ENCODE peak calls at places on chromosomes 6 and 20, in four cellular contexts. Z is HepG2, A is GM12878, N is K562. X is an unnamed sample.
A peak's percentile ranks its signal among the peaks of the same experiment; 100 is the strongest.

GRCh38 chr6:122124908-122125307 is 274.5 kb upstream of the HSF2 start:
- DNase-seq in Z (no peak), A (no peak), N (no peak), X (no peak)

GRCh38 chr6:158560787-158561246 is 926 bp downstream of the TMEM181 start:
- DNase-seq in Z (no peak), N (peak; percentile 66), A (no peak), X (no peak)

GRCh38 chr6:23532227-23532626 is 593.8 kb upstream of the NRSN1 start:
- DNase-seq in N (no peak), A (no peak), Z (no peak), X (no peak)

GRCh38 chr20:64185276-64185900 is 21.1 kb downstream of the MYT1 start:
- DNase-seq in Z (no peak), N (no peak), A (no peak), X (no peak)

GRCh38 chr6:156890627-156891300 is 113.6 kb downstream of the ARID1B start:
- DNase-seq in Z (no peak), A (no peak), N (no peak), X (no peak)

GRCh38 chr6:20960067-20960466 is 425.8 kb downstream of the CDKAL1 start:
- DNase-seq in A (no peak), Z (no peak), N (no peak), X (no peak)

GRCh38 chr6:16769986-16770376 is 8.7 kb upstream of the ATXN1 start:
- DNase-seq in A (no peak), Z (no peak), N (no peak), X (no peak)

GRCh38 chr6:120759570-120759969 is 574.7 kb downstream of the TBC1D32 start:
- DNase-seq in Z (no peak), N (no peak), A (no peak), X (no peak)

GRCh38 chr20:507006-507758 is 36.4 kb downstream of the CSNK2A1 start:
- DNase-seq in Z (no peak), A (no peak), N (no peak), X (no peak)

GRCh38 chr20:56537997-56538396 is 5.0 kb downstream of the FAM209B start:
- DNase-seq in Z (no peak), A (no peak), N (no peak), X (no peak)

GRCh38 chr6:143549630-143550268 is 38.2 kb upstream of the FUCA2 start:
- DNase-seq in N (no peak), A (peak; percentile 31), Z (no peak), X (no peak)

GRCh38 chr6:10465633-10466499 is 51.0 kb upstream of the TFAP2A start:
- DNase-seq in N (peak; percentile 83), Z (peak; percentile 44), A (no peak), X (peak; percentile 65)

GRCh38 chr20:50758992-50759391 is 27.6 kb downstream of the PARD6B start:
- DNase-seq in Z (no peak), N (no peak), A (no peak), X (no peak)

GRCh38 chr6:114121913-114122662 is 151.1 kb upstream of the HDAC2 start:
- DNase-seq in A (no peak), Z (no peak), N (no peak), X (no peak)

GRCh38 chr20:48373555-48373934 is 454.3 kb downstream of the PREX1 start:
- DNase-seq in A (no peak), Z (no peak), N (no peak), X (no peak)

GRCh38 chr6:67952948-67953347 is 682.1 kb upstream of the ADGRB3 start:
- DNase-seq in A (no peak), N (no peak), Z (no peak), X (no peak)

GRCh38 chr6:85390105-85390728 is 59.7 kb upstream of the NT5E start:
- DNase-seq in N (no peak), A (no peak), Z (peak; percentile 87), X (no peak)

GRCh38 chr6:45988635-45989034 is 27.0 kb downstream of the CLIC5 start:
- DNase-seq in A (no peak), N (no peak), Z (no peak), X (no peak)

GRCh38 chr6:75414445-75415021 is 79.1 kb downstream of the FILIP1 start:
- DNase-seq in N (no peak), A (no peak), Z (no peak), X (no peak)

GRCh38 chr6:46291880-46292279 is 121.1 kb upstream of the ENPP5 start:
- DNase-seq in N (no peak), Z (no peak), A (no peak), X (no peak)

GRCh38 chr20:49989234-49990065 is 6.7 kb downstream of the SNAI1 start:
- DNase-seq in N (peak; percentile 73), A (no peak), Z (no peak), X (no peak)

GRCh38 chr6:169592558-169592957 is 109.3 kb downstream of the WDR27 start:
- DNase-seq in A (no peak), Z (no peak), N (peak; percentile 30), X (no peak)

GRCh38 chr6:79671605-79672266 is 40.6 kb downstream of the SH3BGRL2 start:
- DNase-seq in A (no peak), Z (peak; percentile 35), N (peak; percentile 77), X (peak; percentile 59)

GRCh38 chr20:36519012-36519719 is 22.2 kb upstream of the MYL9 start:
- DNase-seq in Z (no peak), A (no peak), N (no peak), X (no peak)

GRCh38 chr6:34181903-34182302 is 36.0 kb upstream of the GRM4 start:
- DNase-seq in A (no peak), Z (no peak), N (no peak), X (no peak)

GRCh38 chr20:50848341-50848808 is 53.5 kb downstream of the BCAS4 start:
- DNase-seq in N (no peak), A (no peak), Z (no peak), X (no peak)

GRCh38 chr6:75108333-75108974 is 97.4 kb downstream of the COL12A1 start:
- DNase-seq in Z (no peak), N (no peak), A (no peak), X (no peak)

GRCh38 chr6:97322226-97322625 is 39.2 kb upstream of the MMS22L start:
- DNase-seq in A (no peak), N (no peak), Z (no peak), X (no peak)

GRCh38 chr6:10258341-10258740 is 156.5 kb downstream of the TFAP2A start:
- DNase-seq in N (no peak), Z (no peak), A (no peak), X (no peak)

GRCh38 chr20:7180261-7181045 is 413.0 kb downstream of the BMP2 start:
- DNase-seq in Z (no peak), N (no peak), A (no peak), X (no peak)

GRCh38 chr20:45774933-45775332 is 16.8 kb downstream of the WFDC3 start:
- DNase-seq in N (no peak), A (no peak), Z (no peak), X (no peak)

GRCh38 chr6:8904754-8905153 is 469.4 kb upstream of the SLC35B3 start:
- DNase-seq in N (peak; percentile 3), Z (peak; percentile 10), A (no peak), X (no peak)

GRCh38 chr20:25394996-25395395 is 4.4 kb upstream of the ABHD12 start:
- DNase-seq in A (no peak), Z (no peak), N (no peak), X (no peak)

GRCh38 chr20:25397081-25397480 is 6.4 kb upstream of the ABHD12 start:
- DNase-seq in A (no peak), N (no peak), Z (no peak), X (no peak)

GRCh38 chr20:25398363-25399037 is 7.9 kb upstream of the ABHD12 start:
- DNase-seq in A (no peak), Z (peak; percentile 34), N (no peak), X (no peak)

GRCh38 chr20:25399038-25399430 is 8.4 kb upstream of the ABHD12 start:
- DNase-seq in Z (peak; percentile 91), N (peak; percentile 60), A (no peak), X (peak; percentile 68)

GRCh38 chr20:25397827-25398226 is 7.2 kb upstream of the ABHD12 start:
- DNase-seq in Z (no peak), A (no peak), N (no peak), X (no peak)
- TF ChIP-seq SRF in Z (no peak), A (no peak), N (no peak), X (no peak)

GRCh38 chr20:63095718-63096654 is 89.2 kb upstream of the BHLHE23 start:
- DNase-seq in Z (no peak), A (no peak), N (no peak), X (no peak)

GRCh38 chr20:63093966-63094766 is 87.4 kb upstream of the BHLHE23 start:
- DNase-seq in A (no peak), N (no peak), Z (no peak), X (no peak)

GRCh38 chr20:63092660-63093215 is 86.0 kb upstream of the BHLHE23 start:
- DNase-seq in A (no peak), Z (no peak), N (no peak), X (no peak)

GRCh38 chr20:63096681-63097335 is 90.0 kb upstream of the BHLHE23 start:
- DNase-seq in A (no peak), N (no peak), Z (no peak), X (no peak)

GRCh38 chr20:63094767-63095499 is 88.2 kb upstream of the BHLHE23 start:
- DNase-seq in A (no peak), Z (no peak), N (no peak), X (no peak)
- TF ChIP-seq ZBTB33 in A (no peak), Z (no peak), N (no peak), X (no peak)

GRCh38 chr20:59322813-59323469 is 22.5 kb downstream of the EDN3 start:
- DNase-seq in N (no peak), A (no peak), Z (no peak), X (no peak)
- H3K9ac ChIP-seq in N (no peak overlapping the region), A (no peak overlapping the region), Z (no peak overlapping the region), X (no peak overlapping the region)

GRCh38 chr6:19024737-19025136 is 637.6 kb downstream of the RNF144B start:
- DNase-seq in Z (peak; percentile 30), A (no peak), N (peak; percentile 3), X (peak; percentile 54)
- TF ChIP-seq SRF in Z (no peak), A (no peak), N (no peak), X (no peak)

GRCh38 chr6:5753187-5753586 is 253.5 kb downstream of the NRN1 start:
- DNase-seq in N (no peak), A (no peak), Z (no peak), X (no peak)

GRCh38 chr6:5749016-5749665 is 257.6 kb downstream of the NRN1 start:
- DNase-seq in N (no peak), A (no peak), Z (no peak), X (no peak)

GRCh38 chr6:5752282-5752681 is 254.4 kb downstream of the NRN1 start:
- DNase-seq in N (peak; percentile 50), Z (no peak), A (no peak), X (no peak)

GRCh38 chr6:5749666-5750215 is 257.0 kb downstream of the NRN1 start:
- DNase-seq in A (no peak), N (no peak), Z (no peak), X (no peak)

DNA sequence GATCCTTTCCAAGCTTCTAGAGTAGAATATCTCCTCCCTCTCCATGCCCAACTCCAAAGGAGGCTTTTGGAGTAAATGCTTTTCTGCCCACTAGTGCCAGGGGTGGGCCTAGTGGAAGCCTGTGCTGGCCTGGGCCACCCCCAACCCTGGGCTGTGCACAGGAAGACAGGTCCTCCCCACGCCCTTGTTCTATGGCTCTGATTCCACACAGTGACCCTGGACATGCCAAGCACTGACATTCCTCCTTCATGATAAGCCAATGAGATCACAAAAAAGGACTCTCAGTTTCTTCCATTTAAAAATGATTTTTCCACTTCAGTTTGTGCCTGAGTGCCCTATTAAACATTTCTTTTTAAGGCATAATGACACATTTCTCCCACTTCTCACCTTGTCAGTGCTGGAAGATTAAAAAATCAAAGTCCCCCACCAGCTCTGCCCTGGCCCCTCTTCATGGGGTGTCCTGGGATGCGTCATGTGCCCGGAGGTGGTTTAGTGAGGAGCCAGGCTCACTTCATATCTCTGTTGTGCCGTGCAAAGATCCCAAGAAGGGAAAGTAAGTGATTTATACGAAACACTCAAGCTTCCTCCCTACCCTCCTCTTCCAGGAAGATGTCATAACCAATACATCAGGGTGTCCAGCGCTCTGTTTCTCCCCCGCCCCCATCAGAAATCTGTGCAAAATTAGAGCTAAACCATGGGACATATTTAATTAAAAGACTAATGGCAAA is 255.0 kb downstream of the NRN1 start:
- DNase-seq in A (no peak), Z (no peak), N (no peak), X (no peak)
- TF ChIP-seq ZBTB33 in A (no peak), Z (no peak), N (no peak), X (no peak)

X was measured in HCT116.